ENCODE peak calls at places on chromosomes 16 and 17, in six cellular contexts. One of them, this sample, is unnamed.

GRCh38 chr17:37463039-37463438 is 26.7 kb upstream of the DUSP14 start:
- DNase-seq in HuH-7.5: no peak
- DNase-seq in ACHN: no peak
- DNase-seq in stimulated activated naive CD4-positive, alpha-beta T cell: no peak
- DNase-seq in heart left ventricle: no peak
- DNase-seq in uterus: no peak
- DNase-seq in this sample: no peak

GRCh38 chr16:24255446-24256352 is at the start of gene CACNG3:
- DNase-seq in HuH-7.5: peak
- DNase-seq in ACHN: peak
- DNase-seq in stimulated activated naive CD4-positive, alpha-beta T cell: peak
- DNase-seq in heart left ventricle: peak
- DNase-seq in uterus: no peak
- DNase-seq in this sample: no peak

GRCh38 chr17:50184057-50184456 is 17.4 kb downstream of the COL1A1 start:
- DNase-seq in HuH-7.5: no peak
- DNase-seq in ACHN: no peak
- DNase-seq in stimulated activated naive CD4-positive, alpha-beta T cell: no peak
- DNase-seq in heart left ventricle: no peak
- DNase-seq in uterus: no peak
- DNase-seq in this sample: no peak

GRCh38 chr17:59371426-59372099 is 40.1 kb downstream of the YPEL2 start:
- DNase-seq in HuH-7.5: no peak
- DNase-seq in ACHN: no peak
- DNase-seq in stimulated activated naive CD4-positive, alpha-beta T cell: no peak
- DNase-seq in heart left ventricle: peak
- DNase-seq in uterus: peak
- DNase-seq in this sample: no peak

GRCh38 chr17:39486242-39486641 is 25.0 kb downstream of the CDK12 start:
- DNase-seq in HuH-7.5: no peak
- DNase-seq in ACHN: no peak
- DNase-seq in stimulated activated naive CD4-positive, alpha-beta T cell: no peak
- DNase-seq in heart left ventricle: no peak
- DNase-seq in uterus: no peak
- DNase-seq in this sample: no peak

GRCh38 chr16:85955566-85955965 is 56.6 kb downstream of the IRF8 start:
- DNase-seq in HuH-7.5: no peak
- DNase-seq in ACHN: no peak
- DNase-seq in stimulated activated naive CD4-positive, alpha-beta T cell: no peak
- DNase-seq in heart left ventricle: peak
- DNase-seq in uterus: no peak
- DNase-seq in this sample: no peak

GRCh38 chr17:10772425-10773380 is 31.2 kb downstream of the TMEM238L start:
- DNase-seq in HuH-7.5: no peak
- DNase-seq in ACHN: peak
- DNase-seq in stimulated activated naive CD4-positive, alpha-beta T cell: no peak
- DNase-seq in heart left ventricle: no peak
- DNase-seq in uterus: no peak
- DNase-seq in this sample: no peak

GRCh38 chr17:35969558-35970442 is 11.5 kb downstream of the CCL16 start:
- DNase-seq in HuH-7.5: peak
- DNase-seq in ACHN: peak
- DNase-seq in stimulated activated naive CD4-positive, alpha-beta T cell: peak
- DNase-seq in heart left ventricle: peak
- DNase-seq in uterus: peak
- DNase-seq in this sample: peak

GRCh38 chr17:49443862-49444261 is 29.2 kb upstream of the PHB1 start:
- DNase-seq in HuH-7.5: no peak
- DNase-seq in ACHN: no peak
- DNase-seq in stimulated activated naive CD4-positive, alpha-beta T cell: no peak
- DNase-seq in heart left ventricle: no peak
- DNase-seq in uterus: no peak
- DNase-seq in this sample: no peak

GRCh38 chr17:28944862-28945741 is 6.2 kb downstream of the PHF12 start:
- DNase-seq in HuH-7.5: no peak
- DNase-seq in ACHN: no peak
- DNase-seq in stimulated activated naive CD4-positive, alpha-beta T cell: no peak
- DNase-seq in heart left ventricle: no peak
- DNase-seq in uterus: no peak
- DNase-seq in this sample: no peak

GRCh38 chr16:66927918-66928649 is 2.7 kb upstream of the RRAD start:
- DNase-seq in HuH-7.5: no peak
- DNase-seq in ACHN: peak
- DNase-seq in stimulated activated naive CD4-positive, alpha-beta T cell: no peak
- DNase-seq in heart left ventricle: no peak
- DNase-seq in uterus: no peak
- DNase-seq in this sample: no peak

GRCh38 chr17:37743875-37744632 is 805 bp downstream of the HNF1B start:
- DNase-seq in HuH-7.5: peak
- DNase-seq in ACHN: no peak
- DNase-seq in stimulated activated naive CD4-positive, alpha-beta T cell: no peak
- DNase-seq in heart left ventricle: no peak
- DNase-seq in uterus: no peak
- DNase-seq in this sample: no peak

GRCh38 chr17:38879878-38880727 is 10.2 kb downstream of the LASP1 start:
- DNase-seq in HuH-7.5: peak
- DNase-seq in ACHN: peak
- DNase-seq in stimulated activated naive CD4-positive, alpha-beta T cell: peak
- DNase-seq in heart left ventricle: peak
- DNase-seq in uterus: peak
- DNase-seq in this sample: no peak

GRCh38 chr17:33046361-33047255 is 55.0 kb downstream of the SPACA3 start:
- DNase-seq in HuH-7.5: no peak
- DNase-seq in ACHN: no peak
- DNase-seq in stimulated activated naive CD4-positive, alpha-beta T cell: no peak
- DNase-seq in heart left ventricle: no peak
- DNase-seq in uterus: no peak
- DNase-seq in this sample: no peak

GRCh38 chr17:63361182-63361581 is 84.9 kb downstream of the CYB561 start:
- DNase-seq in HuH-7.5: no peak
- DNase-seq in ACHN: no peak
- DNase-seq in stimulated activated naive CD4-positive, alpha-beta T cell: no peak
- DNase-seq in heart left ventricle: no peak
- DNase-seq in uterus: no peak
- DNase-seq in this sample: no peak

GRCh38 chr17:44543213-44543904 is 13.9 kb upstream of the FZD2 start:
- DNase-seq in HuH-7.5: peak
- DNase-seq in ACHN: peak
- DNase-seq in stimulated activated naive CD4-positive, alpha-beta T cell: no peak
- DNase-seq in heart left ventricle: no peak
- DNase-seq in uterus: no peak
- DNase-seq in this sample: peak

GRCh38 chr17:81665205-81666091 is 957 bp downstream of the OXLD1 start:
- DNase-seq in HuH-7.5: no peak
- DNase-seq in ACHN: peak
- DNase-seq in stimulated activated naive CD4-positive, alpha-beta T cell: no peak
- DNase-seq in heart left ventricle: no peak
- DNase-seq in uterus: no peak
- DNase-seq in this sample: no peak

GRCh38 chr17:2814499-2815341 is 18.5 kb downstream of the RAP1GAP2 start:
- DNase-seq in HuH-7.5: no peak
- DNase-seq in ACHN: no peak
- DNase-seq in stimulated activated naive CD4-positive, alpha-beta T cell: peak
- DNase-seq in heart left ventricle: peak
- DNase-seq in uterus: no peak
- DNase-seq in this sample: no peak

This sample was measured in AG04449.